ENCODE peak calls at places on chromosomes 6 and 20, in four cellular contexts. T is fibroblast of lung, X is astrocyte of the spinal cord, H is foreskin fibroblast. N is an unnamed sample.

GRCh38 chr6:164926686-164927085 is 382.7 kb downstream of the C6orf118 start:
- DNase-seq in T (no peak), X (peak; percentile 1), H (no peak), N (no peak)

GRCh38 chr6:35318200-35318844 is 20.7 kb downstream of the DEF6 start:
- DNase-seq in T (peak; percentile 82), X (peak; percentile 82), H (peak; percentile 91), N (peak; percentile 27)

GRCh38 chr6:102793752-102794151 is 1400.2 kb downstream of the GRIK2 start:
- DNase-seq in T (no peak), X (no peak), H (no peak), N (no peak)

GRCh38 chr6:75409286-75409685 is 84.3 kb downstream of the FILIP1 start:
- DNase-seq in T (peak; percentile 69), X (peak; percentile 44), H (peak; percentile 74), N (no peak)

GRCh38 chr6:161743526-161744196 is 469.8 kb upstream of the AGPAT4 start:
- DNase-seq in T (no peak), X (no peak), H (no peak), N (no peak)

GRCh38 chr6:135268740-135269139 is 87.6 kb downstream of the MYB start:
- DNase-seq in T (no peak), X (no peak), H (no peak), N (no peak)

GRCh38 chr6:5302220-5302946 is 41.1 kb downstream of the FARS2 start:
- DNase-seq in T (peak; percentile 5), X (peak; percentile 26), H (no peak), N (no peak)

GRCh38 chr6:33373950-33374349 is 17.7 kb upstream of the KIFC1 start:
- DNase-seq in T (no peak), X (no peak), H (no peak), N (no peak)

GRCh38 chr6:129694036-129694435 is 15.9 kb downstream of the ARHGAP18 start:
- DNase-seq in T (no peak), X (no peak), H (no peak), N (no peak)

GRCh38 chr6:112254921-112255320 is 554 bp upstream of the LAMA4 start:
- DNase-seq in T (no peak), X (no peak), H (peak; percentile 38), N (no peak)

GRCh38 chr20:57661201-57662027 is 41.2 kb upstream of the ZBP1 start:
- DNase-seq in T (no peak), X (no peak), H (no peak), N (no peak)

GRCh38 chr6:168968228-168968627 is 285.4 kb downstream of the THBS2 start:
- DNase-seq in T (peak; percentile 91), X (peak; percentile 90), H (peak; percentile 98), N (no peak)

GRCh38 chr6:2951723-2952122 is 19.6 kb downstream of the SERPINB6 start:
- DNase-seq in T (no peak), X (no peak), H (no peak), N (no peak)

GRCh38 chr6:2953098-2953497 is 18.3 kb downstream of the SERPINB6 start:
- DNase-seq in T (no peak), X (no peak), H (no peak), N (no peak)

GRCh38 chr6:2949536-2950083 is 21.8 kb downstream of the SERPINB6 start:
- DNase-seq in T (no peak), X (no peak), H (no peak), N (no peak)

GRCh38 chr6:2950713-2951112 is 20.7 kb downstream of the SERPINB6 start:
- DNase-seq in T (no peak), X (no peak), H (no peak), N (no peak)

DNA sequence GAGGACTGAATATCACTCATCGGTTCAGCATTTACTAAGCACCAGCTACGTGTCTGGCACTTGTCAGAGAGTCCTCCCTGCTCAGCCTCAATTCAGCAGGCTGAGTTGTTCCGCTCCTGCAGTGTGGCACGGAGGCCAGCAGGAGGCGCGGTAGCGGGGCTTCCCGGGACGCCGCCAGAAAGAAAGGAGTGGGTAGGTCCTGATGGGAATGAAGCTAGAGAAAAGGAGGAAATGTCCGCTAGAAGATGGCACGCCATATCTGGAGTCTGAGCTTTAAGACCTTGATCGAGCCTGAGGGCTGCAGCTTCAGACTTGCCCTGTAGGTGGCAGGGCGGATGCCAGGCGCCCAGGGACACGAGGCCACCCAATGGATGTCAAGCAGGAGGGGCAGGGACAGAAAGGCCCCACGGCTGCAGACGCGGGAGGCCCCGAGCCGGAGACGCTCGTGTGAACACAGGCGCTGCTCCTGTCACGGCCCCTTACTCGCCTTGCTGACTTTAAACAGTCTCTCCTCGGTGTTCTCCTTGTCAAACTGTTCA is 18.7 kb downstream of the SERPINB6 start:
- DNase-seq in T (peak; percentile 82), X (peak; percentile 83), H (peak; percentile 94), N (peak; percentile 75)
- H3K4me3 ChIP-seq in T (no peak overlapping the region), X (no peak overlapping the region), H (no peak overlapping the region), N (peak overlapping the region; percentile 11)

GRCh38 chr6:40582892-40583291 is 4.3 kb downstream of the LRFN2 start:
- DNase-seq in T (no peak), X (no peak), H (no peak), N (no peak)
- TF ChIP-seq CTCF in T (no peak), X (no peak), H (no peak), N (no peak)

GRCh38 chr6:46921059-46921458 is 679 bp downstream of the ADGRF5 start:
- DNase-seq in T (no peak), X (no peak), H (no peak), N (no peak)
- H3K4me3 ChIP-seq in T (no peak overlapping the region), X (no peak overlapping the region), H (no peak overlapping the region), N (no peak overlapping the region)

GRCh38 chr6:43722920-43723565 is 35.5 kb upstream of the MRPS18A start:
- DNase-seq in T (no peak), X (no peak), H (no peak), N (no peak)

GRCh38 chr6:43725643-43726580 is 38.3 kb upstream of the MRPS18A start:
- DNase-seq in T (no peak), X (no peak), H (no peak), N (no peak)

GRCh38 chr6:43724914-43725642 is 37.5 kb upstream of the MRPS18A start:
- DNase-seq in T (peak; percentile 92), X (peak; percentile 82), H (peak; percentile 82), N (peak; percentile 63)

GRCh38 chr6:43724354-43724753 is 36.8 kb upstream of the MRPS18A start:
- DNase-seq in T (no peak), X (no peak), H (no peak), N (no peak)

DNA sequence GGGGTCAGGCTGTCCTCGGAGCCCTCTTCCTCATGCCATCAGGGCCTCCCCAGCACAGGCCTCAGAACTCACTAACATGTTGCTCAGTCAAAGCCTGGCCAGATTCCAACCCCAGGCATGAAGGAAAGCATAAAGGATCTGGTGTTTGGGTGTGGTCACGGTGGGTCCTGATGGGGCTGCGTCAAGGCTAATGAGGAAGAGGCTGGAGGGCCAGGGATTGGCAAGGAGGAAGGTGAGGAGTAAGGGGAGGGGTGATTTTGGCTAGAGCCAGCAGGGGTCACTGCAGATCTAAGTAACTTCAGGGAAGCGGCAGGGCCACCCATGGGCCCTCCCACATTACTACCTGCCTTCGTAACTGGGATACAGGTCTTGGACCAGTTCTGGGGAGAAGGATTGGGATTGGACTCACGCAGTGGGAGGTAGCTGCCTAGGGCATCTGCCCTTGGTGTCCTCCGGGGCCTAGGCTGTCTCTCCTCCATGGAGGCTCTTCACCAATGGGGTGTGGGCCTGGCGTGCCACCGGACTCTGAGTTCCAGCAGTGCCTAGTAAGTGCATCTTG is 36.2 kb upstream of the MRPS18A start:
- DNase-seq in T (peak; percentile 59), X (peak; percentile 54), H (peak; percentile 74), N (no peak)
- TF ChIP-seq CTCF in T (peak; percentile 71), X (peak; percentile 66), H (peak; percentile 56), N (peak; percentile 61)

GRCh38 chr20:32527052-32527446 is 58.1 kb downstream of the NOL4L start:
- DNase-seq in T (no peak), X (no peak), H (no peak), N (no peak)
- H3K4me3 ChIP-seq in T (no peak overlapping the region), X (no peak overlapping the region), H (no peak overlapping the region), N (no peak overlapping the region)

GRCh38 chr6:89260832-89261231 is 43.7 kb upstream of the GABRR1 start:
- DNase-seq in T (no peak), X (no peak), H (no peak), N (no peak)
- TF ChIP-seq CTCF in T (no peak), X (no peak), H (no peak), N (no peak)

DNA sequence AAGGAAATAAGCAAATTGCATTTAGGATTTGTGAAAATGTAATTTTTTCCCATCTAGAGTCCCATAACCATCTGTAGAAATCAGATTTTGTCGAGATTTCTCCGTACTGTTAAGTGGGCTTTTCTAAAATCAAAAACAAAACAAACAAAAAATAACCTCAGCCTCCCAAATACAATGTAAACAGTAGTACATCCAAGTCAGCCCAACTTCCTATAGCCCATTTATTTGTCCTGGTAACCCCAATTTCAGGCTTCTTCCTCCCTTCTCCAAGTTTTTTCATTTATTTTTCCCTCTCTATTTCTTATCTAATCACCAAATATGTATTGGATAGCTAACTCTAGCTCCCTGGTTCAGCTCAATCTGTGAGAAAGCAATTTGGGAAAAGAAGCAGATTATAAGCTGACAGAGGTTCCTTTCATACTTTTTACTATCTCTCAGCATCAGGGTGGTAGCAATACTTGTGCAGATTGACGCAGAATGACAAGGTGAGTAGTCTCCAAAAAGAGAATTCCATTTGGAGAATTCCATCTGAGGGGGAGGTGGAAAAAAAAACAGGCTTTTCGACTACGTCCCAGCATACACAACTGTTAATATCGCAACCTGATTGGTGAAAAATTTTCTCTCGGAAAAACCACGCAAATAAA is 132.6 kb upstream of the BTN3A2 start:
- DNase-seq in T (no peak), X (no peak), H (peak; percentile 75), N (no peak)
- H3K4me3 ChIP-seq in T (no peak overlapping the region), X (peak overlapping the region; percentile 59), H (peak overlapping the region; percentile 70), N (no peak overlapping the region)

GRCh38 chr20:4916991-4917881 is 84.1 kb downstream of the SLC23A2 start:
- DNase-seq in T (peak; percentile 72), X (peak; percentile 65), H (no peak), N (no peak)
- TF ChIP-seq CTCF in T (no peak), X (peak; percentile 8), H (no peak), N (peak; percentile 25)

N was measured in AG04450.